ENCODE peak calls at places on chromosome 12, in ten cellular contexts. Z, Q, A, M, L, F, U, G, K and I are unnamed samples.

GRCh38 chr12:27898022-27898421 is 74.5 kb downstream of the PTHLH start:
- DNase-seq in F (no peak), U (no peak), Q (peak), Z (no peak), M (no peak), G (no peak), K (no peak), L (no peak), A (no peak), I (no peak)

GRCh38 chr12:119649202-119649808 is 18.6 kb upstream of the PRKAB1 start:
- DNase-seq in M (no peak), G (no peak), Q (no peak), L (no peak), K (peak), U (peak), A (no peak), F (no peak), Z (no peak), I (no peak)

GRCh38 chr12:117684471-117684870 is 284.3 kb downstream of the KSR2 start:
- DNase-seq in G (no peak), L (no peak), U (no peak), F (no peak), Q (no peak), M (no peak), A (no peak), Z (no peak), K (no peak), I (no peak)

GRCh38 chr12:104735801-104736200 is 222.3 kb downstream of the SLC41A2 start:
- DNase-seq in A (no peak), G (no peak), F (no peak), Q (no peak), L (no peak), M (no peak), K (no peak), Z (no peak), U (no peak), I (no peak)

GRCh38 chr12:91326043-91327027 is 143.7 kb upstream of the DCN start:
- DNase-seq in Z (peak), K (peak), A (peak), M (no peak), L (no peak), F (no peak), Q (peak), U (peak), G (peak), I (no peak)

GRCh38 chr12:25985296-25985992 is 27.0 kb downstream of the RASSF8 start:
- DNase-seq in Z (no peak), L (no peak), F (no peak), M (no peak), K (no peak), A (no peak), G (no peak), U (no peak), Q (no peak), I (no peak)

GRCh38 chr12:7302536-7303113 is 1.2 kb upstream of the ACSM4 start:
- DNase-seq in F (no peak), A (no peak), G (no peak), U (no peak), L (no peak), K (no peak), Q (peak), M (no peak), Z (no peak), I (no peak)

GRCh38 chr12:117778656-117779055 is 190.1 kb downstream of the KSR2 start:
- DNase-seq in U (no peak), A (no peak), Z (no peak), Q (no peak), F (no peak), G (no peak), K (no peak), M (no peak), L (no peak), I (no peak)

GRCh38 chr12:87155616-87156015 is 873.6 kb downstream of the C12orf50 start:
- DNase-seq in A (no peak), Z (no peak), Q (peak), L (no peak), M (no peak), F (no peak), U (peak), G (peak), K (no peak), I (no peak)

GRCh38 chr12:106769078-106769477 is 5.4 kb upstream of the RIC8B start:
- DNase-seq in U (peak), A (no peak), M (no peak), F (no peak), G (no peak), Z (no peak), Q (no peak), L (peak), K (no peak), I (no peak)

GRCh38 chr12:89179983-89180382 is 172.3 kb downstream of the DUSP6 start:
- DNase-seq in M (no peak), F (no peak), Q (peak), L (peak), Z (peak), K (no peak), A (peak), G (peak), U (peak), I (no peak)

GRCh38 chr12:107448198-107448597 is 237.4 kb upstream of the PWP1 start:
- DNase-seq in A (no peak), Q (no peak), F (no peak), M (no peak), K (peak), L (no peak), U (no peak), G (peak), Z (no peak), I (no peak)

GRCh38 chr12:26275313-26276257 is 80.2 kb downstream of the SSPN start:
- DNase-seq in G (peak), Q (peak), M (no peak), L (peak), U (no peak), K (no peak), A (no peak), F (no peak), Z (no peak), I (no peak)

GRCh38 chr12:101671157-101671791 is 26.2 kb upstream of the CHPT1 start:
- DNase-seq in U (no peak), F (no peak), Z (peak), A (no peak), Q (no peak), M (no peak), K (no peak), L (peak), G (no peak), I (no peak)

GRCh38 chr12:94545937-94546771 is 86.5 kb upstream of the CEP83 start:
- DNase-seq in M (no peak), A (no peak), Z (no peak), L (no peak), U (peak), G (peak), Q (peak), F (no peak), K (peak), I (no peak)

GRCh38 chr12:121628536-121628935 is 2.2 kb downstream of the ORAI1 start:
- DNase-seq in G (no peak), L (no peak), F (no peak), A (no peak), M (no peak), Z (no peak), U (no peak), Q (no peak), K (no peak), I (no peak)

GRCh38 chr12:15037091-15037723 is 64.4 kb downstream of the PDE6H start:
- DNase-seq in U (no peak), Q (peak), L (no peak), Z (no peak), K (no peak), M (no peak), A (no peak), G (no peak), F (no peak), I (no peak)

GRCh38 chr12:115895247-115895646 is 382.2 kb downstream of the MED13L start:
- DNase-seq in F (no peak), A (no peak), G (no peak), U (no peak), K (no peak), Z (no peak), Q (no peak), L (no peak), M (no peak), I (no peak)

GRCh38 chr12:18103624-18104023 is 13.6 kb upstream of the RERGL start:
- DNase-seq in Q (no peak), M (no peak), Z (no peak), K (no peak), U (no peak), G (no peak), L (no peak), A (no peak), F (no peak), I (no peak)

DNA sequence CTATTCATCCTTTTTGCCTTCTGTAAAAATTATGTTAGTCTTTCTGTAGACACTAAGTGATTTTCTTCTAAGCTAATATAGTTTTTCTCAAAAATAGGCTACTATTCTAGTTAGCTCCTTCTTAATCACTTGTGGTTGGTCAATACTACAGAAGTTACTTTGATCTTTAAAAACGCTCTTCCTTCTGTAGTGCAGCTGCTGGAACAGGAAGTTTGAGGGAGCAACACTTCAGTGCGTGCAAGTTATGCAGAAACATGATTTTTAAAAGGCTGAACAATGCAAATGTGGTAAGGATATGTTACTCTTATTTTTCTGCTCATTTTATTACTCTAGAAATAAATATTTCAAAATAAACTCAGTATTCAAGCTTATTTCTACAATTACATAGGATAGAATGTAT is 11.1 kb upstream of the RERGL start:
- DNase-seq in A (no peak), F (no peak), U (no peak), Z (no peak), K (no peak), Q (no peak), M (no peak), G (no peak), L (no peak), I (no peak)
- H3K4me3 ChIP-seq in A (no peak), F (no peak), U (no peak), Z (no peak), K (no peak), Q (no peak), M (no peak), G (no peak), L (no peak), I (no peak)

DNA sequence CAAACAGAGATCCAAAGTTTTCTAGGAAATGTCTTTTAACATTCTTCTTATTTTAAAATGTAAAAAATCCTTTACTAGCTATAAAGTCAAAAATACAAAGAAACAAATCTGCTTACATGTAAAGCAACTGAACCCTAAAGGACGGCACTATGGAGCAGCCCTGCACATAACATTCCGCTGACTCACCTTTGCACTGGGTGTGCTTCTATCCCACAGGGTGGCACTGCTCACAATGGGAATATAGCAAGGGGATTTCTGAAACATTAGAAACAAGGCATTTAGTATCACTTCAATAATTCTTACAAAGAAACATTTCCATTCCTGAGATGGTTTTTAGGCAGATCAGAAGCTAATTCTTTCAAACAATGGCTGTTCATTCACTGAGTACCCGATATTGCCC is 94.3 kb downstream of the C12orf42 start:
- DNase-seq in A (no peak), F (no peak), U (no peak), G (no peak), K (no peak), M (no peak), L (peak), Q (peak), Z (no peak), I (no peak)
- H3K4me3 ChIP-seq in A (no peak), F (no peak), U (no peak), G (no peak), K (no peak), M (no peak), L (no peak), Q (no peak), Z (no peak), I (no peak)

GRCh38 chr12:49019435-49020317 is 1.1 kb upstream of the PRKAG1 start:
- DNase-seq in A (no peak), Z (peak), M (no peak), U (peak), G (peak), Q (peak), L (no peak), F (peak), K (no peak), I (peak)
- H3K4me3 ChIP-seq in A (no peak), Z (peak), M (peak), U (no peak), G (no peak), Q (no peak), L (no peak), F (no peak), K (peak), I (peak)

GRCh38 chr12:64450057-64450640 is 1.8 kb upstream of the TBK1 start:
- DNase-seq in Z (no peak), F (no peak), Q (no peak), L (no peak), G (no peak), A (no peak), M (no peak), K (no peak), U (no peak), I (no peak)

GRCh38 chr12:64446295-64446694 is 5.6 kb upstream of the TBK1 start:
- DNase-seq in Q (no peak), K (no peak), L (no peak), M (no peak), A (no peak), U (no peak), G (no peak), Z (no peak), F (no peak), I (no peak)

GRCh38 chr12:64440100-64440499 is 11.8 kb upstream of the TBK1 start:
- DNase-seq in A (no peak), K (no peak), U (no peak), L (no peak), Q (no peak), G (no peak), M (no peak), F (no peak), Z (no peak), I (no peak)

GRCh38 chr12:64450711-64451486 is 1.0 kb upstream of the TBK1 start:
- DNase-seq in A (no peak), M (no peak), Z (no peak), U (peak), F (no peak), L (no peak), Q (peak), K (peak), G (peak), I (no peak)

DNA sequence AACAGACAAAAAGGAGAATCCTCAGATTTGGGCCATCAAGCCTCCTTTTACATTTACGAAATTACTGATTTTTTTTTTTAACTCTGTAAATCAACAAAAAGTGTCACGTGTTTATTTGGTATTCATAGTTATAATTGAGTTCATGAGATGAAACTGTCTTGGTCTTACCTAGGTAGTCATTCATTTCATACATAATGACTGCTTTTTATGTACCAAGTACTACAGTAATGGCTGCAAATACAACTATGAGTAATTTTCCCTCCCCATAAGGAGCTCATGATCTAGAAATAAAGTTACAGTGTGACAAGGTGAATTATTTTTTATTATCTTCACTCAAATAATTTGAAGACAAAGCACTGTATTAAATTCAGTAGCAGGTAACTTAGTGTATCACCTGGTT is 6.4 kb upstream of the TBK1 start:
- DNase-seq in Z (no peak), F (no peak), L (no peak), Q (no peak), A (no peak), U (no peak), M (no peak), K (no peak), G (no peak), I (no peak)
- H3K4me3 ChIP-seq in Z (no peak), F (no peak), L (no peak), Q (no peak), A (no peak), U (no peak), M (no peak), K (no peak), G (no peak), I (no peak)

GRCh38 chr12:45732936-45733335 is 3.4 kb downstream of the ARID2 start:
- DNase-seq in M (no peak), A (no peak), G (no peak), Q (no peak), Z (no peak), L (no peak), K (no peak), U (peak), F (no peak), I (no peak)
- H3K4me3 ChIP-seq in M (peak), A (no peak), G (no peak), Q (no peak), Z (no peak), L (peak), K (peak), U (no peak), F (no peak), I (no peak)